ENCODE peak calls at places on chromosomes 4 and X, in nine cellular contexts. C, H, T, D, X, J, I, R and O are unnamed samples.

GRCh38 chrX:24493740-24494543 is 28.9 kb downstream of the PDK3 start:
- DNase-seq in J (no peak), T (no peak), R (no peak), D (no peak), H (peak; percentile 67), I (no peak), X (no peak), C (no peak), O (no peak)

GRCh38 chr4:146952896-146953295 is 7.2 kb upstream of the TTC29 start:
- DNase-seq in T (no peak), C (no peak), J (no peak), R (no peak), H (no peak), I (no peak), D (no peak), X (no peak), O (no peak)

GRCh38 chr4:6441202-6441582 is 31.2 kb downstream of the PPP2R2C start:
- DNase-seq in I (no peak), H (no peak), J (no peak), X (no peak), C (no peak), D (no peak), R (no peak), T (no peak), O (no peak)

GRCh38 chr4:168151313-168151712 is 59.0 kb downstream of the ANXA10 start:
- DNase-seq in D (no peak), T (no peak), C (no peak), H (no peak), R (no peak), X (no peak), I (no peak), J (no peak), O (no peak)

GRCh38 chr4:68490826-68491457 is 43.7 kb downstream of the TMPRSS11E start:
- DNase-seq in I (no peak), H (no peak), T (no peak), X (no peak), J (no peak), R (no peak), C (no peak), D (no peak), O (no peak)

GRCh38 chrX:16567681-16568080 is 82.3 kb upstream of the S100G start:
- DNase-seq in J (no peak), I (no peak), T (no peak), C (no peak), X (no peak), H (no peak), R (no peak), D (no peak), O (no peak)

GRCh38 chrX:128436397-128437103 is 384.3 kb upstream of the ACTRT1 start:
- DNase-seq in T (no peak), I (no peak), J (no peak), D (no peak), H (no peak), R (no peak), X (no peak), C (no peak), O (no peak)

GRCh38 chr4:143514432-143514831 is 930 bp downstream of the SMARCA5 start:
- DNase-seq in I (peak; percentile 64), X (peak; percentile 57), T (peak; percentile 59), D (peak; percentile 50), H (peak; percentile 80), R (peak; percentile 37), C (peak; percentile 73), J (peak; percentile 38), O (peak; percentile 20)

GRCh38 chrX:84170931-84171330 is 17.1 kb downstream of the RPS6KA6 start:
- DNase-seq in R (no peak), I (no peak), H (no peak), X (no peak), T (no peak), C (no peak), D (no peak), J (no peak), O (no peak)

GRCh38 chrX:2820131-2820771 is 8.5 kb upstream of the GYG2 start:
- DNase-seq in J (no peak), T (peak; percentile 35), I (no peak), C (no peak), H (peak; percentile 38), R (no peak), X (no peak), D (no peak), O (no peak)

GRCh38 chr4:1317177-1318045 is 27.7 kb downstream of the MAEA start:
- DNase-seq in D (no peak), H (no peak), T (no peak), I (no peak), J (no peak), C (no peak), R (no peak), X (no peak), O (peak; percentile 12)

GRCh38 chr4:1315838-1316536 is 26.3 kb downstream of the MAEA start:
- DNase-seq in C (no peak), H (no peak), T (no peak), X (no peak), J (no peak), R (no peak), I (no peak), D (no peak), O (no peak)

GRCh38 chr4:1316537-1317168 is 27.0 kb downstream of the MAEA start:
- DNase-seq in J (no peak), C (no peak), D (no peak), H (no peak), T (no peak), R (no peak), I (no peak), X (no peak), O (no peak)

GRCh38 chr4:1318488-1319213 is 28.4 kb upstream of the UVSSA start:
- DNase-seq in H (peak; percentile 74), T (no peak), C (no peak), R (no peak), J (no peak), I (no peak), X (peak; percentile 84), D (no peak), O (peak; percentile 27)

GRCh38 chr4:1318046-1318375 is 28.3 kb downstream of the MAEA start:
- DNase-seq in C (no peak), T (no peak), H (no peak), R (no peak), J (no peak), D (no peak), I (no peak), X (no peak), O (no peak)
- H3K36me3 ChIP-seq in C (peaks cover 5% of the 10 kb centered on the region), T (peaks cover 16% of the 10 kb centered on the region), H (peaks cover 70% of the 10 kb centered on the region), R (peaks cover 87% of the 10 kb centered on the region), J (peaks cover 49% of the 10 kb centered on the region), D (peaks cover 55% of the 10 kb centered on the region), I (no peaks in the 10 kb centered on the region), X (peaks cover 34% of the 10 kb centered on the region), O (peaks cover 7% of the 10 kb centered on the region)

DNA sequence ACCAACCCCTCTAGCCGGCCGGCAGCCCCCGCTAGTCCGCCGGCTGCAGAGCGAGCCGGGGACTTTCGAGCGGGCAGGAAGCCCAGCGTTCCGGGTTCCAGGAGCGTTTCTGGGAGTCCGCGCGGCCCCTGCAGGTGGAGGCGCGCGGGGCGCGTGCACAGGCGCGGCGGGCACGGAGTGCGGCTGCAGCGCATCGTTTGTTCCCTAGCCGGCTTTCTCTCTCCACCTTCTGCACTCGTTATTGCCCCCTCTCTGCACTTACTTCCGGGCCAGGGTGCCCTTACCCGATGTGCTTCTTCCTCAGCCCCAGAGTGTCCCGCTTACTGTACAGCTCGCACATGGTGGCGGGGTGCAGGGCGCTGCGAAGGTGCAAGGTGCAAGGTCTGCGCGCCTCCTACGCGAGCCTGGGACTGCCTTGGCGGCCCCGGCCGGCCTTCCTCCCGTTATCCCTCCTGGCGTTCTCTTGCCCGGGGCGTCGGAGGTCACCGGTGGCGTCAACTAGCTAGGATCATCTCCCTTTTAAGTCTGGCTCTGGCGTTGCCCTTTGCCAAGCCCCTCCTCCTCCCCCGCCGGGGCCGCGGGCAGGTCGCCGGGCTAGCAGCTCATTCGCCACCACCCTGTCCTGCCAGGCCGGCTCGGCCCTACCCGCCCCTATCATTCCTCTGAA is at the start of gene ETNPPL:
- DNase-seq in X (no peak), J (no peak), I (peak; percentile 57), H (peak; percentile 91), C (no peak), R (peak; percentile 47), D (no peak), T (peak; percentile 19), O (peak; percentile 67)
- H3K27ac ChIP-seq in X (no peak within 1 kb of the TSS), J (no peak within 1 kb of the TSS), I (no peak within 1 kb of the TSS), H (no peak within 1 kb of the TSS), C (no peak within 1 kb of the TSS), R (no peak within 1 kb of the TSS), D (no peak within 1 kb of the TSS), T (no peak within 1 kb of the TSS), O (no peak within 1 kb of the TSS)

GRCh38 chr4:2643555-2643954 is 107.1 kb downstream of the FAM193A start:
- DNase-seq in J (no peak), T (no peak), H (no peak), D (no peak), C (no peak), R (no peak), I (no peak), X (no peak), O (no peak)
- H3K36me3 ChIP-seq in J (peaks cover 58% of the 10 kb centered on the region), T (peaks cover 18% of the 10 kb centered on the region), H (peaks cover 56% of the 10 kb centered on the region), D (peaks cover 50% of the 10 kb centered on the region), C (peaks cover 21% of the 10 kb centered on the region), R (peaks cover 96% of the 10 kb centered on the region), I (no peaks in the 10 kb centered on the region), X (peaks cover 10% of the 10 kb centered on the region), O (peaks cover 73% of the 10 kb centered on the region)

GRCh38 chrX:17737707-17738001 is 361 bp downstream of the SCML1 start:
- DNase-seq in R (no peak), C (no peak), J (no peak), T (no peak), H (no peak), D (no peak), X (no peak), I (no peak), O (no peak)
- H3K27ac ChIP-seq in R (peak overlapping the region; percentile 91), C (no peak overlapping the region), J (peak overlapping the region; percentile 58), T (peak overlapping the region; percentile 75), H (no peak overlapping the region), D (peak overlapping the region; percentile 93), X (peak overlapping the region; percentile 93), I (peak overlapping the region; percentile 84), O (peak overlapping the region; percentile 84)

GRCh38 chrX:100658936-100659335 is 14.9 kb downstream of the SRPX2 start:
- DNase-seq in H (no peak), R (no peak), I (no peak), C (no peak), D (no peak), J (no peak), T (peak; percentile 50), X (no peak), O (no peak)
- H3K36me3 ChIP-seq in H (no peaks in the 10 kb centered on the region), R (no peaks in the 10 kb centered on the region), I (no peaks in the 10 kb centered on the region), C (no peaks in the 10 kb centered on the region), D (no peaks in the 10 kb centered on the region), J (peaks cover 11% of the 10 kb centered on the region), T (no peaks in the 10 kb centered on the region), X (no peaks in the 10 kb centered on the region), O (no peaks in the 10 kb centered on the region)

GRCh38 chrX:108310511-108310910 is 127.7 kb downstream of the COL4A6 start:
- DNase-seq in J (no peak), T (no peak), D (no peak), R (no peak), I (no peak), H (no peak), X (no peak), C (no peak), O (no peak)
- H3K27ac ChIP-seq in J (peak overlapping the region; percentile 98), T (no peak overlapping the region), D (no peak overlapping the region), R (no peak overlapping the region), I (no peak overlapping the region), H (no peak overlapping the region), X (no peak overlapping the region), C (no peak overlapping the region), O (no peak overlapping the region)

GRCh38 chr4:163121689-163122088 is 45.0 kb downstream of the NAF1 start:
- DNase-seq in D (no peak), H (no peak), T (no peak), I (no peak), R (no peak), X (no peak), J (no peak), C (no peak), O (no peak)
- H3K36me3 ChIP-seq in D (peaks cover 5% of the 10 kb centered on the region), H (peaks cover 30% of the 10 kb centered on the region), T (no peaks in the 10 kb centered on the region), I (no peaks in the 10 kb centered on the region), R (peaks cover 38% of the 10 kb centered on the region), X (peaks cover 20% of the 10 kb centered on the region), J (no peaks in the 10 kb centered on the region), C (peaks cover 60% of the 10 kb centered on the region), O (peaks cover 5% of the 10 kb centered on the region)